ENCODE peak calls at places on chromosomes 11 and 22, in six cellular contexts. B is SHP77, G is iPS DF 19.7, I is lung microvascular endothelial cell, N is NCI-H1105 treated with DMSO at 0.1 percent for 48 hours, F is KBM-7. O is an unnamed sample.

GRCh38 chr11:2440646-2441045 is 3.7 kb downstream of the TRPM5 start:
- DNase-seq in B (no peak), G (no peak), I (no peak), N (no peak), F (peak; percentile 29), O (no peak)

GRCh38 chr11:111942826-111943225 is 5.7 kb downstream of the DIXDC1 start:
- DNase-seq in B (no peak), G (no peak), I (peak; percentile 82), N (no peak), F (no peak), O (no peak)

GRCh38 chr22:44825310-44826150 is 73.2 kb downstream of the ARHGAP8 start:
- DNase-seq in B (no peak), G (no peak), I (no peak), N (no peak), F (no peak), O (no peak)

GRCh38 chr11:13687271-13687670 is 18.8 kb downstream of the FAR1 start:
- DNase-seq in B (no peak), G (no peak), I (no peak), N (no peak), F (no peak), O (no peak)

GRCh38 chr11:77125191-77125590 is 2.9 kb upstream of the MYO7A start:
- DNase-seq in B (no peak), G (no peak), I (no peak), N (no peak), F (no peak), O (no peak)

GRCh38 chr11:20808328-20808727 is 138.9 kb downstream of the NELL1 start:
- DNase-seq in B (no peak), G (no peak), I (no peak), N (no peak), F (no peak), O (no peak)

GRCh38 chr11:96075532-96075959 is 151.6 kb upstream of the MTMR2 start:
- DNase-seq in B (no peak), G (no peak), I (peak; percentile 52), N (no peak), F (peak; percentile 35), O (no peak)

GRCh38 chr11:63841554-63841953 is 2.6 kb downstream of the MARK2 start:
- DNase-seq in B (no peak), G (no peak), I (peak; percentile 31), N (no peak), F (no peak), O (no peak)

GRCh38 chr22:17734197-17734596 is 40.1 kb downstream of the BID start:
- DNase-seq in B (no peak), G (no peak), I (peak; percentile 80), N (no peak), F (peak; percentile 36), O (no peak)